ENCODE peak calls at places on chromosome 18, in nine cellular contexts. Q, W, D, J, E, U, B, Z and C are unnamed samples.

GRCh38 chr18:12543697-12544096 is 114.2 kb downstream of the SPIRE1 start:
- DNase-seq in Q (no peak), W (no peak), D (no peak), J (no peak), E (peak), U (no peak), B (no peak), Z (peak), C (no peak)

GRCh38 chr18:26685438-26686173 is 137.3 kb upstream of the KCTD1 start:
- DNase-seq in Q (no peak), W (no peak), D (no peak), J (no peak), E (no peak), U (no peak), B (peak), Z (no peak), C (no peak)

GRCh38 chr18:9521770-9522169 is 46.5 kb downstream of the RALBP1 start:
- DNase-seq in Q (no peak), W (no peak), D (no peak), J (no peak), E (no peak), U (no peak), B (no peak), Z (no peak), C (no peak)

GRCh38 chr18:68714356-68714706 is 577 bp downstream of the TMX3 start:
- DNase-seq in Q (no peak), W (peak), D (peak), J (peak), E (peak), U (no peak), B (peak), Z (peak), C (peak)

GRCh38 chr18:11310476-11311086 is 161.2 kb upstream of the PIEZO2 start:
- DNase-seq in Q (no peak), W (peak), D (peak), J (peak), E (peak), U (peak), B (peak), Z (peak), C (peak)

GRCh38 chr18:62384610-62385097 is 59.5 kb downstream of the TNFRSF11A start:
- DNase-seq in Q (no peak), W (peak), D (peak), J (peak), E (peak), U (no peak), B (no peak), Z (peak), C (no peak)

GRCh38 chr18:58871514-58872490 is 7.1 kb downstream of the ZNF532 start:
- DNase-seq in Q (no peak), W (no peak), D (no peak), J (peak), E (no peak), U (no peak), B (no peak), Z (peak), C (no peak)

GRCh38 chr18:48004577-48004976 is 74.1 kb upstream of the SMAD2 start:
- DNase-seq in Q (no peak), W (no peak), D (no peak), J (no peak), E (no peak), U (no peak), B (no peak), Z (no peak), C (peak)

GRCh38 chr18:26468931-26469340 is 79.4 kb downstream of the KCTD1 start:
- DNase-seq in Q (no peak), W (peak), D (no peak), J (no peak), E (no peak), U (no peak), B (no peak), Z (peak), C (no peak)

GRCh38 chr18:79395761-79396404 is at the start of gene NFATC1:
- DNase-seq in Q (peak), W (peak), D (peak), J (peak), E (peak), U (peak), B (no peak), Z (peak), C (peak)

GRCh38 chr18:48050176-48050575 is 119.7 kb upstream of the SMAD2 start:
- DNase-seq in Q (no peak), W (no peak), D (peak), J (no peak), E (no peak), U (no peak), B (no peak), Z (no peak), C (no peak)

GRCh38 chr18:62450546-62451395 is 72.1 kb upstream of the ZCCHC2 start:
- DNase-seq in Q (no peak), W (peak), D (peak), J (peak), E (peak), U (peak), B (peak), Z (peak), C (peak)

GRCh38 chr18:54776282-54776977 is 51.8 kb upstream of the RAB27B start:
- DNase-seq in Q (no peak), W (no peak), D (no peak), J (peak), E (peak), U (peak), B (no peak), Z (peak), C (peak)

GRCh38 chr18:7637269-7637668 is 70.2 kb downstream of the PTPRM start:
- DNase-seq in Q (no peak), W (no peak), D (no peak), J (peak), E (peak), U (no peak), B (no peak), Z (peak), C (no peak)

GRCh38 chr18:8553611-8553924 is 55.7 kb upstream of the RAB12 start:
- DNase-seq in Q (no peak), W (no peak), D (no peak), J (no peak), E (no peak), U (no peak), B (no peak), Z (no peak), C (no peak)

GRCh38 chr18:50662177-50662576 is 102.3 kb downstream of the MAPK4 start:
- DNase-seq in Q (no peak), W (peak), D (no peak), J (peak), E (peak), U (no peak), B (no peak), Z (peak), C (no peak)

GRCh38 chr18:25727281-25727680 is 363.1 kb downstream of the SS18 start:
- DNase-seq in Q (no peak), W (no peak), D (no peak), J (no peak), E (no peak), U (no peak), B (no peak), Z (no peak), C (no peak)

GRCh38 chr18:11021477-11021876 is 127.9 kb downstream of the PIEZO2 start:
- DNase-seq in Q (no peak), W (no peak), D (no peak), J (no peak), E (no peak), U (no peak), B (no peak), Z (no peak), C (no peak)

GRCh38 chr18:50405582-50406271 is 30.9 kb downstream of the SKA1 start:
- DNase-seq in Q (no peak), W (no peak), D (no peak), J (no peak), E (no peak), U (no peak), B (no peak), Z (no peak), C (no peak)

GRCh38 chr18:31102020-31102684 is at the start of gene DSC2:
- DNase-seq in Q (no peak), W (no peak), D (peak), J (no peak), E (no peak), U (peak), B (no peak), Z (no peak), C (peak)

GRCh38 chr18:32389868-32390267 is 80.8 kb downstream of the GAREM1 start:
- DNase-seq in Q (no peak), W (no peak), D (peak), J (no peak), E (no peak), U (no peak), B (no peak), Z (no peak), C (no peak)

GRCh38 chr18:415627-416612 is 84.6 kb downstream of the COLEC12 start:
- DNase-seq in Q (no peak), W (no peak), D (no peak), J (peak), E (peak), U (no peak), B (no peak), Z (peak), C (no peak)

GRCh38 chr18:74994502-74995403 is 214.2 kb downstream of the PTGR3 start:
- DNase-seq in Q (no peak), W (peak), D (no peak), J (peak), E (peak), U (peak), B (no peak), Z (peak), C (no peak)

GRCh38 chr18:31685097-31686082 is 1.0 kb upstream of the B4GALT6 start:
- DNase-seq in Q (peak), W (peak), D (peak), J (peak), E (peak), U (peak), B (no peak), Z (peak), C (peak)

GRCh38 chr18:5972298-5972697 is 77.0 kb upstream of the TMEM200C start:
- DNase-seq in Q (no peak), W (no peak), D (peak), J (no peak), E (no peak), U (no peak), B (no peak), Z (no peak), C (no peak)

GRCh38 chr18:66931010-66931409 is 327.1 kb upstream of the CDH19 start:
- DNase-seq in Q (no peak), W (no peak), D (no peak), J (no peak), E (no peak), U (no peak), B (no peak), Z (no peak), C (no peak)

GRCh38 chr18:13462686-13463085 is 244.1 kb downstream of the LDLRAD4 start:
- DNase-seq in Q (no peak), W (no peak), D (no peak), J (no peak), E (no peak), U (peak), B (no peak), Z (no peak), C (no peak)

GRCh38 chr18:3044931-3045698 is 32.2 kb upstream of the LPIN2 start:
- DNase-seq in Q (no peak), W (peak), D (no peak), J (no peak), E (no peak), U (peak), B (peak), Z (peak), C (peak)

GRCh38 chr18:23355206-23355605 is 97.9 kb upstream of the RIOK3 start:
- DNase-seq in Q (no peak), W (no peak), D (peak), J (no peak), E (no peak), U (peak), B (peak), Z (no peak), C (no peak)